ENCODE peak calls at places on chromosome 4, in eight cellular contexts. One of them, this sample, is unnamed.

GRCh38 chr4:57077550-57078311 is 32.5 kb downstream of the IGFBP7 start:
- DNase-seq in CD4-positive, alpha-beta T cell: no peak
- DNase-seq in uterus: no peak
- DNase-seq in upper lobe of left lung: no peak
- DNase-seq in tibial artery: no peak
- DNase-seq in stomach: no peak
- DNase-seq in IMR-90: peak
- DNase-seq in SK-N-SH: no peak
- DNase-seq in this sample: peak

GRCh38 chr4:95506264-95506663 is 42.5 kb downstream of the UNC5C start:
- DNase-seq in CD4-positive, alpha-beta T cell: no peak
- DNase-seq in uterus: no peak
- DNase-seq in upper lobe of left lung: no peak
- DNase-seq in tibial artery: no peak
- DNase-seq in stomach: no peak
- DNase-seq in IMR-90: peak
- DNase-seq in SK-N-SH: no peak
- DNase-seq in this sample: peak

GRCh38 chr4:83810428-83810827 is 274.5 kb downstream of the GPAT3 start:
- DNase-seq in CD4-positive, alpha-beta T cell: no peak
- DNase-seq in uterus: no peak
- DNase-seq in upper lobe of left lung: no peak
- DNase-seq in tibial artery: no peak
- DNase-seq in stomach: no peak
- DNase-seq in IMR-90: peak
- DNase-seq in SK-N-SH: no peak
- DNase-seq in this sample: no peak

GRCh38 chr4:19961092-19961491 is 290.6 kb upstream of the SLIT2 start:
- DNase-seq in CD4-positive, alpha-beta T cell: no peak
- DNase-seq in uterus: no peak
- DNase-seq in upper lobe of left lung: no peak
- DNase-seq in tibial artery: no peak
- DNase-seq in stomach: no peak
- DNase-seq in IMR-90: peak
- DNase-seq in SK-N-SH: no peak
- DNase-seq in this sample: no peak

GRCh38 chr4:81038636-81039350 is 8.3 kb downstream of the BMP3 start:
- DNase-seq in CD4-positive, alpha-beta T cell: no peak
- DNase-seq in uterus: no peak
- DNase-seq in upper lobe of left lung: no peak
- DNase-seq in tibial artery: no peak
- DNase-seq in stomach: no peak
- DNase-seq in IMR-90: no peak
- DNase-seq in SK-N-SH: no peak
- DNase-seq in this sample: no peak

GRCh38 chr4:45472490-45472889 is 651.4 kb downstream of the GABRG1 start:
- DNase-seq in CD4-positive, alpha-beta T cell: no peak
- DNase-seq in uterus: no peak
- DNase-seq in upper lobe of left lung: peak
- DNase-seq in tibial artery: no peak
- DNase-seq in stomach: no peak
- DNase-seq in IMR-90: no peak
- DNase-seq in SK-N-SH: no peak
- DNase-seq in this sample: no peak

GRCh38 chr4:155559915-155560314 is 106.7 kb upstream of the GUCY1A1 start:
- DNase-seq in CD4-positive, alpha-beta T cell: no peak
- DNase-seq in uterus: no peak
- DNase-seq in upper lobe of left lung: no peak
- DNase-seq in tibial artery: no peak
- DNase-seq in stomach: no peak
- DNase-seq in IMR-90: peak
- DNase-seq in SK-N-SH: no peak
- DNase-seq in this sample: no peak

GRCh38 chr4:36183232-36183631 is 61.1 kb downstream of the ARAP2 start:
- DNase-seq in CD4-positive, alpha-beta T cell: no peak
- DNase-seq in uterus: no peak
- DNase-seq in upper lobe of left lung: no peak
- DNase-seq in tibial artery: no peak
- DNase-seq in stomach: no peak
- DNase-seq in IMR-90: no peak
- DNase-seq in SK-N-SH: no peak
- DNase-seq in this sample: no peak

GRCh38 chr4:87188063-87188462 is 32.4 kb downstream of the KLHL8 start:
- DNase-seq in CD4-positive, alpha-beta T cell: no peak
- DNase-seq in uterus: no peak
- DNase-seq in upper lobe of left lung: no peak
- DNase-seq in tibial artery: no peak
- DNase-seq in stomach: no peak
- DNase-seq in IMR-90: peak
- DNase-seq in SK-N-SH: no peak
- DNase-seq in this sample: no peak

GRCh38 chr4:133377286-133377685 is 228.2 kb downstream of the PCDH10 start:
- DNase-seq in CD4-positive, alpha-beta T cell: no peak
- DNase-seq in uterus: no peak
- DNase-seq in upper lobe of left lung: no peak
- DNase-seq in tibial artery: no peak
- DNase-seq in stomach: no peak
- DNase-seq in IMR-90: no peak
- DNase-seq in SK-N-SH: no peak
- DNase-seq in this sample: no peak

GRCh38 chr4:89563431-89563830 is 255.8 kb upstream of the GPRIN3 start:
- DNase-seq in CD4-positive, alpha-beta T cell: no peak
- DNase-seq in uterus: no peak
- DNase-seq in upper lobe of left lung: no peak
- DNase-seq in tibial artery: no peak
- DNase-seq in stomach: no peak
- DNase-seq in IMR-90: no peak
- DNase-seq in SK-N-SH: no peak
- DNase-seq in this sample: no peak

GRCh38 chr4:37687175-37687525 is 974 bp upstream of the RELL1 start:
- DNase-seq in CD4-positive, alpha-beta T cell: no peak
- DNase-seq in uterus: no peak
- DNase-seq in upper lobe of left lung: no peak
- DNase-seq in tibial artery: no peak
- DNase-seq in stomach: no peak
- DNase-seq in IMR-90: no peak
- DNase-seq in SK-N-SH: no peak
- DNase-seq in this sample: no peak

GRCh38 chr4:165133150-165133549 is 20.5 kb upstream of the TMEM192 start:
- DNase-seq in CD4-positive, alpha-beta T cell: no peak
- DNase-seq in uterus: no peak
- DNase-seq in upper lobe of left lung: no peak
- DNase-seq in tibial artery: no peak
- DNase-seq in stomach: no peak
- DNase-seq in IMR-90: no peak
- DNase-seq in SK-N-SH: no peak
- DNase-seq in this sample: no peak

GRCh38 chr4:17545374-17546140 is 30.6 kb downstream of the CLRN2 start:
- DNase-seq in CD4-positive, alpha-beta T cell: no peak
- DNase-seq in uterus: no peak
- DNase-seq in upper lobe of left lung: no peak
- DNase-seq in tibial artery: no peak
- DNase-seq in stomach: no peak
- DNase-seq in IMR-90: no peak
- DNase-seq in SK-N-SH: no peak
- DNase-seq in this sample: no peak

GRCh38 chr4:100870940-100871772 is 353.3 kb upstream of the EMCN start:
- DNase-seq in CD4-positive, alpha-beta T cell: no peak
- DNase-seq in uterus: no peak
- DNase-seq in upper lobe of left lung: no peak
- DNase-seq in tibial artery: no peak
- DNase-seq in stomach: no peak
- DNase-seq in IMR-90: no peak
- DNase-seq in SK-N-SH: no peak
- DNase-seq in this sample: no peak

GRCh38 chr4:48194986-48195773 is 61.1 kb upstream of the TXK start:
- DNase-seq in CD4-positive, alpha-beta T cell: no peak
- DNase-seq in uterus: no peak
- DNase-seq in upper lobe of left lung: no peak
- DNase-seq in tibial artery: no peak
- DNase-seq in stomach: no peak
- DNase-seq in IMR-90: peak
- DNase-seq in SK-N-SH: peak
- DNase-seq in this sample: no peak

GRCh38 chr4:25245181-25245580 is 11.3 kb downstream of the PI4K2B start:
- DNase-seq in CD4-positive, alpha-beta T cell: no peak
- DNase-seq in uterus: no peak
- DNase-seq in upper lobe of left lung: no peak
- DNase-seq in tibial artery: no peak
- DNase-seq in stomach: no peak
- DNase-seq in IMR-90: no peak
- DNase-seq in SK-N-SH: no peak
- DNase-seq in this sample: no peak

GRCh38 chr4:143403551-143403816 is 66.8 kb downstream of the GAB1 start:
- DNase-seq in CD4-positive, alpha-beta T cell: no peak
- DNase-seq in uterus: no peak
- DNase-seq in upper lobe of left lung: no peak
- DNase-seq in tibial artery: no peak
- DNase-seq in stomach: no peak
- DNase-seq in IMR-90: no peak
- DNase-seq in SK-N-SH: no peak
- DNase-seq in this sample: no peak

GRCh38 chr4:143405197-143405730 is 68.6 kb downstream of the GAB1 start:
- DNase-seq in CD4-positive, alpha-beta T cell: no peak
- DNase-seq in uterus: no peak
- DNase-seq in upper lobe of left lung: no peak
- DNase-seq in tibial artery: no peak
- DNase-seq in stomach: no peak
- DNase-seq in IMR-90: no peak
- DNase-seq in SK-N-SH: no peak
- DNase-seq in this sample: no peak

GRCh38 chr4:143404555-143404954 is 67.9 kb downstream of the GAB1 start:
- DNase-seq in CD4-positive, alpha-beta T cell: no peak
- DNase-seq in uterus: no peak
- DNase-seq in upper lobe of left lung: no peak
- DNase-seq in tibial artery: no peak
- DNase-seq in stomach: no peak
- DNase-seq in IMR-90: no peak
- DNase-seq in SK-N-SH: no peak
- DNase-seq in this sample: no peak

GRCh38 chr4:143407475-143407874 is 70.8 kb downstream of the GAB1 start:
- DNase-seq in CD4-positive, alpha-beta T cell: no peak
- DNase-seq in uterus: no peak
- DNase-seq in upper lobe of left lung: no peak
- DNase-seq in tibial artery: no peak
- DNase-seq in stomach: no peak
- DNase-seq in IMR-90: no peak
- DNase-seq in SK-N-SH: no peak
- DNase-seq in this sample: no peak

GRCh38 chr4:143406523-143406922 is 69.8 kb downstream of the GAB1 start:
- DNase-seq in CD4-positive, alpha-beta T cell: no peak
- DNase-seq in uterus: peak
- DNase-seq in upper lobe of left lung: no peak
- DNase-seq in tibial artery: peak
- DNase-seq in stomach: peak
- DNase-seq in IMR-90: no peak
- DNase-seq in SK-N-SH: no peak
- DNase-seq in this sample: no peak
- H3K27ac ChIP-seq in CD4-positive, alpha-beta T cell: no peak
- H3K27ac ChIP-seq in uterus: peak
- H3K27ac ChIP-seq in upper lobe of left lung: peak
- H3K27ac ChIP-seq in tibial artery: peak
- H3K27ac ChIP-seq in stomach: peak
- H3K27ac ChIP-seq in IMR-90: no peak
- H3K27ac ChIP-seq in SK-N-SH: no peak
- H3K27ac ChIP-seq in this sample: peak

DNA sequence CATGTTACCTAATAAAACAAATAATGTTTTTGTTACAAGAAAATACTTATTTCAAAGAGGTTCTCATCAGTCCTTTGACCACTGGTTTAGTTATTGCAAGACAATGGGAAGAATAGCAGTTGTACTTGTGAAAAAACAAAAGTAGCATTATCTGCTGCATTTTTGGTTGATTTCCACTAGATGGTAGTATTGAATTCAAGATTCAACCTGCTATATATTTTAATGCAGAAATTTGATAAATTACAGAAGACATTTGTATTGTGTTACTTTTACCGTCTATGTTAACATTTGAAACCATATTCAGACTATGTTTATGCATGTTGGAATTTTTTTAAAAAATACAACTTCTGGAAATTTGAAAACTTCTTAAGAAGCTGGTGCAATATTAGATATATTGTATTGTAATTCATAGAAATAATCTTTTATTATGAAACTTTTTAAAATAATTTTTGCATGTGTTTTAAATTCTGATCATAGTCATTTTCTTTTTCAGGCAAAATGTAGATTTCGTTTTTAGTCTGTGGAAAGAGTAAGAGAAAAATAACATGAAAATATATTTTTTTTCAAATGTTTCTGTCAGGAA is 56.4 kb downstream of the SPCS3 start:
- DNase-seq in CD4-positive, alpha-beta T cell: no peak
- DNase-seq in uterus: no peak
- DNase-seq in upper lobe of left lung: no peak
- DNase-seq in tibial artery: no peak
- DNase-seq in stomach: no peak
- DNase-seq in IMR-90: peak
- DNase-seq in SK-N-SH: peak
- DNase-seq in this sample: peak
- TF ChIP-seq CTCF in CD4-positive, alpha-beta T cell: peak
- TF ChIP-seq CTCF in uterus: no peak
- TF ChIP-seq CTCF in upper lobe of left lung: peak
- TF ChIP-seq CTCF in tibial artery: peak
- TF ChIP-seq CTCF in stomach: peak
- TF ChIP-seq CTCF in IMR-90: peak
- TF ChIP-seq CTCF in SK-N-SH: peak
- TF ChIP-seq CTCF in this sample: peak

DNA sequence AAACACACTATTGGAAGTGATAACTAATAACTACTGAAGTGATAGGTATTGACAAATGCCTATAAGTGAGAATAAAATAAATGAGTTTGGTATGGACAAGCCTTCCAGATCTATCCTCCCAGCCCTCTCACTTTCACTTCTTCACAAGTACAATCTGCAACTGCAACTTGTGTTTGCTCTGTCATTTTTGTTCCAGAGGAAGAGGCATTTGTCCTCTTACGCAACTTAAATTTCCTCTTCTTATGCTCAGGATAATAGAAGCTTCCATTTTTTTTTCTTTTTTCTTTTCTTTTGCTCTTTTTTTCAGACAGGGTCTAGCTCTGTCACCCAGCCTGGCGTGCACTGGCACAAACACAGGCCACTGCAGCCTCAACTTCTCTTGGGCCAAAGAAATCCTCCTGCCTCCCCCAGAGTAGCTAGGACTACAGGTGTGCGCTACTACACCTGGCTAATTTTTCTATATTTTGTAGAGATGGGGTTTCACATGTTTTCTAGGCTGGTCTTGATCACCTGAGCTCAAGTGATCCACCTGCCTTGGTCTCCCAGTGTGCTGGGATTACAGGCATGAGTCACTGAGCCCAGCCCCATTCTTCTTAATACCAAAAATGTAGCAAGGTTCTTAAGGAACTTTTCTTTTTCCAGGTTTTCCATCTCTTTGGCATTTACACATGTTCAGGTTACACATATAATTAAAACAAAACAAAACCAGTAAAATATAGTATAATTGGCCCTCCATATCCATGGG is 73.1 kb downstream of the PDGFC start:
- DNase-seq in CD4-positive, alpha-beta T cell: no peak
- DNase-seq in uterus: no peak
- DNase-seq in upper lobe of left lung: no peak
- DNase-seq in tibial artery: no peak
- DNase-seq in stomach: no peak
- DNase-seq in IMR-90: peak
- DNase-seq in SK-N-SH: no peak
- DNase-seq in this sample: no peak
- H3K27ac ChIP-seq in CD4-positive, alpha-beta T cell: no peak
- H3K27ac ChIP-seq in uterus: no peak
- H3K27ac ChIP-seq in upper lobe of left lung: no peak
- H3K27ac ChIP-seq in tibial artery: no peak
- H3K27ac ChIP-seq in stomach: no peak
- H3K27ac ChIP-seq in IMR-90: no peak
- H3K27ac ChIP-seq in SK-N-SH: no peak
- H3K27ac ChIP-seq in this sample: no peak

GRCh38 chr4:186132577-186133277 is 28.2 kb downstream of the FAM149A start:
- DNase-seq in CD4-positive, alpha-beta T cell: no peak
- DNase-seq in uterus: no peak
- DNase-seq in upper lobe of left lung: no peak
- DNase-seq in tibial artery: no peak
- DNase-seq in stomach: no peak
- DNase-seq in IMR-90: peak
- DNase-seq in SK-N-SH: no peak
- DNase-seq in this sample: peak
- TF ChIP-seq CTCF in CD4-positive, alpha-beta T cell: peak
- TF ChIP-seq CTCF in uterus: no peak
- TF ChIP-seq CTCF in upper lobe of left lung: no peak
- TF ChIP-seq CTCF in tibial artery: no peak
- TF ChIP-seq CTCF in stomach: no peak
- TF ChIP-seq CTCF in IMR-90: peak
- TF ChIP-seq CTCF in SK-N-SH: peak
- TF ChIP-seq CTCF in this sample: peak